ENCODE peak calls at places on chromosome 17, in six cellular contexts. Z, I, N, G, U and S are unnamed samples.

GRCh38 chr17:32445075-32445427 is 741 bp downstream of the PSMD11 start:
- DNase-seq in Z (no peak), I (no peak), N (no peak), G (no peak), U (peak; percentile 78), S (peak; percentile 38)

GRCh38 chr17:76145231-76146052 is 4.4 kb upstream of the FOXJ1 start:
- DNase-seq in Z (peak; percentile 80), I (no peak), N (peak; percentile 55), G (no peak), U (no peak), S (no peak)

GRCh38 chr17:71948703-71949422 is 172.0 kb upstream of the SOX9 start:
- DNase-seq in Z (no peak), I (no peak), N (no peak), G (no peak), U (no peak), S (no peak)

GRCh38 chr17:75892556-75893224 is 4.1 kb downstream of the TRIM65 start:
- DNase-seq in Z (no peak), I (no peak), N (no peak), G (no peak), U (no peak), S (no peak)

GRCh38 chr17:38330941-38331411 is 12.8 kb downstream of the GPR179 start:
- DNase-seq in Z (no peak), I (no peak), N (no peak), G (no peak), U (no peak), S (no peak)

GRCh38 chr17:81832608-81833159 is 407 bp downstream of the MCRIP1 start:
- DNase-seq in Z (peak; percentile 55), I (no peak), N (peak; percentile 75), G (peak; percentile 13), U (peak; percentile 37), S (no peak)

GRCh38 chr17:32590974-32591373 is 104.2 kb downstream of the CDK5R1 start:
- DNase-seq in Z (no peak), I (no peak), N (no peak), G (no peak), U (no peak), S (no peak)

GRCh38 chr17:2943971-2944370 is 119.4 kb downstream of the OR1D5 start:
- DNase-seq in Z (no peak), I (no peak), N (no peak), G (no peak), U (no peak), S (no peak)

GRCh38 chr17:49557204-49558024 is 18.3 kb upstream of the NXPH3 start:
- DNase-seq in Z (peak; percentile 65), I (no peak), N (peak; percentile 33), G (peak; percentile 56), U (peak; percentile 30), S (no peak)

GRCh38 chr17:36703860-36704266 is 102.5 kb downstream of the MRM1 start:
- DNase-seq in Z (peak; percentile 5), I (peak; percentile 30), N (no peak), G (peak; percentile 74), U (peak; percentile 12), S (no peak)

GRCh38 chr17:20996724-20997615 is 45.8 kb downstream of the USP22 start:
- DNase-seq in Z (no peak), I (no peak), N (peak; percentile 58), G (no peak), U (no peak), S (no peak)

GRCh38 chr17:51257150-51258081 is 2.4 kb downstream of the MBTD1 start:
- DNase-seq in Z (no peak), I (no peak), N (no peak), G (no peak), U (no peak), S (no peak)

GRCh38 chr17:55062921-55063320 is 94.4 kb downstream of the STXBP4 start:
- DNase-seq in Z (no peak), I (no peak), N (no peak), G (no peak), U (peak; percentile 68), S (no peak)

GRCh38 chr17:67160791-67161190 is 84.2 kb downstream of the HELZ start:
- DNase-seq in Z (no peak), I (no peak), N (no peak), G (no peak), U (no peak), S (no peak)

GRCh38 chr17:82281502-82282238 is 8.2 kb upstream of the CSNK1D start:
- DNase-seq in Z (no peak), I (no peak), N (no peak), G (no peak), U (peak; percentile 92), S (no peak)

GRCh38 chr17:80511222-80512180 is 33.1 kb upstream of the RPTOR start:
- DNase-seq in Z (peak; percentile 79), I (no peak), N (no peak), G (no peak), U (no peak), S (no peak)

GRCh38 chr17:32827227-32827626 is 49.7 kb downstream of the MYO1D start:
- DNase-seq in Z (no peak), I (no peak), N (no peak), G (no peak), U (no peak), S (no peak)

GRCh38 chr17:81419333-81419885 is 24.2 kb downstream of the BAHCC1 start:
- DNase-seq in Z (no peak), I (no peak), N (peak; percentile 98), G (no peak), U (peak; percentile 52), S (peak; percentile 60)

GRCh38 chr17:59839646-59840328 is 53.0 kb downstream of the TUBD1 start:
- DNase-seq in Z (no peak), I (no peak), N (no peak), G (no peak), U (no peak), S (no peak)

GRCh38 chr17:50265212-50265611 is 9.1 kb upstream of the TMEM92 start:
- DNase-seq in Z (no peak), I (peak; percentile 14), N (peak; percentile 80), G (no peak), U (no peak), S (no peak)

GRCh38 chr17:43683928-43684653 is 22.4 kb upstream of the MEOX1 start:
- DNase-seq in Z (no peak), I (no peak), N (no peak), G (no peak), U (no peak), S (no peak)

GRCh38 chr17:71188811-71189492 is 931.9 kb upstream of the SOX9 start:
- DNase-seq in Z (no peak), I (no peak), N (no peak), G (no peak), U (peak; percentile 90), S (no peak)

GRCh38 chr17:40338058-40338457 is 26.5 kb downstream of the GJD3 start:
- DNase-seq in Z (no peak), I (no peak), N (no peak), G (no peak), U (no peak), S (no peak)

DNA sequence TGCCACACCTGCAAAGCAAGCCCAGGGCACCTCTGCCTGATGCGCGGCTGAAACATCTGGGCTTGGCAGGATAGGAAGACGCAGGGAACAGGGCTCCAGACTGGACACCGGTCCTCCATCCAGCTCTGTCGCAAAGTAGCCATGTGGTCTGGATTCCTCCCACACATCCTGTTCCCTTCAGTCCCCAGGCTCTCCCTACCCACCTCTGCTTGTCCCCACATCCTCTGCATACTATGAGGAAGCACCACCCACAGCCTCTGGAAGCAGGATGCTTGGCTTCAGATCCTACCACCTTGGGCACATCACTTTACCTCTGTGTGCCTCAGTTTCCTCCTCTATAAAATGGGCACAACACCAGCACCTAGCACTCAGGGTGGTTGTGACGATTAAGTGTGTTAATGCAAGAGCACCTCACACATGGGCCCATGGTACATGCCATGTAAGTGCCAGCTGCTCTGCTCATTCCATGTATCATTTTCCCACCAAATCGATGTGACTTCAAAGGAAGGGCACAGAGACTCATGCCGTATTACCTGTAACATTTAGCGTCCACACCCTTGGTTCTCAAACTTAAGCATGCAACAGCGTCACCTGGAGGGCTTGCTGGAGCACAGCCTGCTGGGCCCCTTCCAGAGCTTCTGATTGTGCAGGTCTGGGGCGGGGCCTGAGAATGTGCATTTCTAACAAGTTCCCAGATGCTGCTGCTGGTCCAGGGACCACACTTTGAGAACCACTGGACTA is 138.6 kb upstream of the SDK2 start:
- DNase-seq in Z (peak; percentile 66), I (no peak), N (no peak), G (no peak), U (no peak), S (no peak)
- TF ChIP-seq CTCF in Z (peak; percentile 82), I (no peak), N (no peak), G (peak; percentile 15), U (peak; percentile 2), S (no peak)

DNA sequence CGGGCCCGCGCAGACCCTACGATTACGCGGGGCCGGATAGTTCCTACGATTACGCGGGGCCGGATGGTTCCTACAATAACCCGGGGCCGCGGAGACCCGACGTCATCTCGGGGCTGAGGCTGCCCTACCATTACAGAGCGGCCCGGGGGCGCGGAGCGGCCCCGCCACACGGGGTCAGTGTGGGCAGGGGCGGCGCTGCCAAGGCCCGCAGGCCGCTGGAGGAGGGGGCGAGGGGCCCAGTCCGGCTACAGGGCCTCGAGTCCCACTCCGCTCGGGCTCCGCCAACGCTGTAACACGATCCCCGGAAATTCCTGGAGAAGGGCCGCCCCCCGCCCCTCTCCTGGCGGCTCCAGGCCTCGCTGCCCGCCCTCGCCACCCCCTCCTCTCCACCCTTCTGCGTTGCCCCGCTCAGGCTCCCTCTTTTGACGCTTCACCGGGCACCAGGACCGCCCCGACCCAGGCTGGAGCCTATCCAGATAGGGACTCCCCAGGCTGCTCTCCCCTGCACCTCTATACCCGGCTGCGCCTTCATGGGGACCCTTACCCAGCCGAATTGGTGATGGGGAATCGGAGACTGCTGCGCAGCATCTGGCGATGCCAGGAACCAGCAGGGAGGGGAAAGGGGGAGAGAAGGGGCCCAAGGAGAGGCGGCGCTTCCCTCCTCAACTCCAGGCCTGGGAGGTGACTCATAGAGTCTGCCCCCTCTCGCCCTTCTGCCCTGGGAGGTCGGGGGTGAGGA is at the start of gene RAB34:
- DNase-seq in Z (no peak), I (peak; percentile 46), N (peak; percentile 90), G (peak; percentile 73), U (peak; percentile 73), S (no peak)
- TF ChIP-seq CTCF in Z (no peak), I (no peak), N (peak; percentile 26), G (peak; percentile 60), U (peak; percentile 41), S (no peak)

GRCh38 chr17:65942592-65942991 is 249.3 kb downstream of the CEP112 start:
- DNase-seq in Z (no peak), I (no peak), N (no peak), G (no peak), U (peak; percentile 14), S (no peak)

GRCh38 chr17:65936013-65936412 is 255.9 kb downstream of the CEP112 start:
- DNase-seq in Z (no peak), I (no peak), N (no peak), G (no peak), U (peak; percentile 71), S (no peak)

DNA sequence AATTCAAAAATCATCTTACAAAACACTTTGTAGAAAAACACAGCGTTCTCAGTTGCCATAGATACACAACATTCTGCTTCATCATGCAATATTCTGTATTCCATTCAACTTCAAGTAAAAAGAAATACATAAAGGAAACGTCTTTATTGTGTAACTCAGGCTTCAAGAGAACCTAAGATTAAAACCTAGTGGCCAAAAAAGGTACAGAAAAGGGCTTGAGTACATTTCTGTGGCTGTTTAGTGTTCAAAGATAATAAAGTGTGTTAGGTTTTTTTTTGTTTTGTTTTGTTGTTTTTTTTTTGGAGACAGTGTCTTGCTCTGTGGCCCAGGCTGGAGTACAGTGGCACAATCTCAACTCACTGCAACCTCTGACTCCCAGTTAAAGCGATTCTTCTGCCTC is 250.4 kb downstream of the CEP112 start:
- DNase-seq in Z (no peak), I (no peak), N (no peak), G (no peak), U (no peak), S (no peak)
- TF ChIP-seq CTCF in Z (peak; percentile 22), I (no peak), N (no peak), G (peak; percentile 53), U (no peak), S (no peak)

GRCh38 chr17:45364531-45365390 is 47.9 kb upstream of the MAP3K14 start:
- DNase-seq in Z (peak; percentile 50), I (no peak), N (no peak), G (no peak), U (no peak), S (peak; percentile 3)
- TF ChIP-seq CTCF in Z (no peak), I (no peak), N (no peak), G (no peak), U (no peak), S (no peak)